ENCODE peak calls at places on chromosomes 1 and 21, in four cellular contexts. C is bronchial epithelial cell, T is fibroblast of lung, K is left lung. G is an unnamed sample.

GRCh38 chr1:218377143-218377660 is 32.1 kb downstream of the TGFB2 start:
- DNase-seq in C (peak), T (peak), K (no peak), G (peak)

GRCh38 chr1:182259963-182260362 is 131.6 kb downstream of the GLUL start:
- DNase-seq in C (no peak), T (no peak), K (no peak), G (no peak)

GRCh38 chr1:155079487-155080249 is 1.0 kb downstream of the EFNA3 start:
- DNase-seq in C (no peak), T (no peak), K (peak), G (no peak)

GRCh38 chr1:5271264-5271663 is 616.9 kb downstream of the AJAP1 start:
- DNase-seq in C (no peak), T (no peak), K (no peak), G (no peak)

GRCh38 chr1:226110249-226111108 is 48.0 kb downstream of the H3-3A start:
- DNase-seq in C (no peak), T (peak), K (peak), G (peak)

GRCh38 chr21:44989538-44989888 is 49.7 kb downstream of the SLX9 start:
- DNase-seq in C (no peak), T (peak), K (peak), G (peak)

GRCh38 chr1:1531947-1532346 is 8.5 kb downstream of the TMEM240 start:
- DNase-seq in C (no peak), T (no peak), K (no peak), G (no peak)

GRCh38 chr1:77385551-77385950 is 103.7 kb downstream of the AK5 start:
- DNase-seq in C (no peak), T (no peak), K (no peak), G (peak)

GRCh38 chr21:45050361-45050785 is 24.0 kb upstream of the ADARB1 start:
- DNase-seq in C (no peak), T (peak), K (no peak), G (no peak)

GRCh38 chr1:9670085-9670484 is 18.6 kb downstream of the PIK3CD start:
- DNase-seq in C (no peak), T (no peak), K (no peak), G (no peak)

GRCh38 chr1:54358503-54359168 is 47.6 kb downstream of the SSBP3 start:
- DNase-seq in C (no peak), T (no peak), K (no peak), G (peak)

GRCh38 chr21:44800103-44800502 is 1.5 kb downstream of the UBE2G2 start:
- DNase-seq in C (peak), T (peak), K (no peak), G (peak)

GRCh38 chr1:223143760-223144248 is 756 bp upstream of the TLR5 start:
- DNase-seq in C (no peak), T (no peak), K (peak), G (no peak)

GRCh38 chr1:223142795-223143759 is at the start of gene TLR5:
- DNase-seq in C (peak), T (peak), K (peak), G (peak)

GRCh38 chr1:223140551-223140950 is 2.5 kb downstream of the TLR5 start:
- DNase-seq in C (no peak), T (no peak), K (no peak), G (no peak)

GRCh38 chr1:223141021-223141420 is 2.0 kb downstream of the TLR5 start:
- DNase-seq in C (peak), T (no peak), K (no peak), G (no peak)

GRCh38 chr1:223142269-223142668 is 779 bp downstream of the TLR5 start:
- DNase-seq in C (no peak), T (no peak), K (peak), G (no peak)
- H3K4me3 ChIP-seq in C (peak), T (peak), K (peak), G (no peak)

DNA sequence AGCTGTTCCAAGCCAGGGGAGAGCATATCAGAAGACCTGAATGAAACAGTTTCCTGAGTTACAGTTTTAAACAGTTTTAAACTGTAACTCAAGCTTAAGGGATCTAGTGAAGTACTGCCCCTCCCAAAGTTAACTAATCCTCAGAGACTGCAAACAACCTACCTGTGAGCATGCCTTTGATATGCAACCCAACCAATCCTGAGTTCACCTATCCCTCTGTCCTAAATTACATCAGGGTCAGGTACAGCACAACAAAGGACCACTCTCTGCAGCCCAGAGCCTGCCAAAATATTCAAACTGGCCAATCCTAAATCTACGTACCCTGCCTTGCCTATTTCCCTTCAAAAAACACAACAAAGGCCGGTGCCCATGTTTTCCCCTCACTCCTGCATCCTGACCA is 32.8 kb upstream of the RAVER2 start:
- DNase-seq in C (no peak), T (no peak), K (no peak), G (no peak)
- TF ChIP-seq CTCF in C (no peak), T (no peak), K (no peak), G (no peak)

DNA sequence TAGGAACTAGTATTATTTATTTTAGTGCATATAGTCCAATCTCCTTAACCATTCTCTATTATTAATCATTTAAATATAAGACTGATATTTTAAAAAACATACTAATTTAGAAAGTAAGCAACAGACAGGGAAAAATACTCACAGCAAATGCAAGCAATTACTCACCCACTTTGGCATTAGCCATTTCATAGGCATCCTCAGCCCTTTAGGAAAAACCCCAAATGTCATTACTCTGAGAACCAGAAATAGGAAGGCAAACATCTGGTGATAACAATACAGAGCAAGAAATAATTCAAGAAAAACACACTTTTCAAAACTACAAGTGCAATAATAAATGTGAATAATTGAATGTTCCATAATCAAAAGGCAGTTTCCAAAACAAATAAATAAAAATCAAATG is 545.1 kb downstream of the PLPP3 start:
- DNase-seq in C (no peak), T (peak), K (no peak), G (peak)
- H3K4me3 ChIP-seq in C (no peak), T (no peak), K (no peak), G (no peak)

GRCh38 chr1:113219377-113219776 is 146.4 kb downstream of the LRIG2 start:
- DNase-seq in C (no peak), T (no peak), K (no peak), G (no peak)
- TF ChIP-seq CTCF in C (peak), T (peak), K (no peak), G (peak)

GRCh38 chr1:234214129-234214910 is 158.9 kb upstream of the COA6 start:
- DNase-seq in C (peak), T (no peak), K (peak), G (no peak)
- H3K4me3 ChIP-seq in C (peak), T (peak), K (peak), G (no peak)

GRCh38 chr21:18387994-18388393 is 15.6 kb downstream of the TMPRSS15 start:
- DNase-seq in C (no peak), T (no peak), K (no peak), G (no peak)

GRCh38 chr21:18382141-18382540 is 21.4 kb downstream of the TMPRSS15 start:
- DNase-seq in C (no peak), T (no peak), K (no peak), G (no peak)

DNA sequence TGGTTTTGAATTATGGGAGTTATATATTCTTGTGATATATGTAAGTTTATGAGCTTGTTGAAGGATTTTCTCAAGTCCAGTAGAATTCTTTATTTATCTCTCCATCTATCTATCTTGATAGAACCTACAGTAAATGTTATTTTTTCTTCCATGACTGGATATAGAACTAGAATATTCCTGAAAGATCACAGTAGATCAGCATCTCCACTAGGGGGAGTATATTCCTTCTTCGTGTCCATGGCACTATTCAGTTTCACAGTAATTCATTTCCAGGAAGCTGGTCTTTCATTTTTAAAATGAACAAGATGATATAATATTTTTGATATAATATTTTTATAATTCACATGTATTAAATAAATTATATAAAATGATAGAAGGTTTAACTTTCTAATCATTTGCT is 18.8 kb downstream of the TMPRSS15 start:
- DNase-seq in C (peak), T (no peak), K (no peak), G (peak)
- TF ChIP-seq CTCF in C (no peak), T (peak), K (peak), G (peak)

G was measured in fibroblast of mammary gland.